ENCODE peak calls at places on chromosomes 2 and 18, in seven cellular contexts. N, C, I, H, Y, O and A are unnamed samples.

GRCh38 chr2:241179894-241180293 is 8.6 kb upstream of the ANO7 start:
- DNase-seq in O (no peak), Y (no peak), I (no peak), H (peak), C (peak), N (no peak), A (no peak)

GRCh38 chr18:46623541-46623940 is 33.5 kb downstream of the LOXHD1 start:
- DNase-seq in I (no peak), O (no peak), N (peak), C (no peak), H (peak), Y (no peak), A (peak)

GRCh38 chr2:231717281-231718180 is 9.2 kb downstream of the PTMA start:
- DNase-seq in C (peak), I (no peak), N (no peak), Y (no peak), H (peak), O (no peak), A (peak)

GRCh38 chr18:41955688-41956087 is 654 bp downstream of the PIK3C3 start:
- DNase-seq in I (no peak), O (no peak), H (no peak), N (peak), C (no peak), Y (no peak), A (peak)

GRCh38 chr2:181876614-181877063 is 14.9 kb upstream of the ITPRID2 start:
- DNase-seq in C (no peak), N (peak), I (no peak), Y (no peak), H (no peak), O (no peak), A (peak)

GRCh38 chr2:221914334-221914733 is 342.2 kb upstream of the EPHA4 start:
- DNase-seq in H (no peak), I (no peak), N (no peak), O (no peak), Y (no peak), C (no peak), A (no peak)

GRCh38 chr2:42196403-42197267 is 27.5 kb downstream of the EML4 start:
- DNase-seq in Y (no peak), I (no peak), H (peak), N (peak), O (peak), C (peak), A (peak)

GRCh38 chr18:47087676-47088075 is 52.3 kb upstream of the ELOA2 start:
- DNase-seq in N (no peak), I (no peak), Y (no peak), C (no peak), O (no peak), H (no peak), A (no peak)

GRCh38 chr2:171272039-171272438 is 111.3 kb upstream of the TLK1 start:
- DNase-seq in Y (peak), N (peak), C (no peak), O (no peak), I (no peak), H (peak), A (peak)

GRCh38 chr2:143558665-143559064 is 429.4 kb downstream of the ARHGAP15 start:
- DNase-seq in O (no peak), N (peak), C (no peak), I (no peak), H (peak), Y (peak), A (peak)

GRCh38 chr2:128793414-128793813 is 474.7 kb upstream of the HS6ST1 start:
- DNase-seq in I (peak), H (no peak), C (no peak), N (no peak), O (no peak), Y (no peak), A (no peak)

GRCh38 chr2:38509322-38509946 is 93.3 kb downstream of the HNRNPLL start:
- DNase-seq in N (peak), I (no peak), O (no peak), C (no peak), Y (peak), H (peak), A (peak)

GRCh38 chr2:234451852-234452625 is 44.8 kb downstream of the ARL4C start:
- DNase-seq in Y (peak), I (no peak), C (no peak), H (peak), O (no peak), N (no peak), A (peak)

GRCh38 chr2:85400023-85400422 is 10.1 kb downstream of the CAPG start:
- DNase-seq in I (no peak), N (no peak), C (no peak), H (no peak), Y (no peak), O (no peak), A (no peak)

GRCh38 chr2:69216535-69217332 is 170.3 kb downstream of the GFPT1 start:
- DNase-seq in N (no peak), H (peak), C (no peak), Y (no peak), I (no peak), O (no peak), A (no peak)

GRCh38 chr2:158783923-158784322 is 11.2 kb upstream of the DAPL1 start:
- DNase-seq in Y (no peak), I (no peak), N (no peak), C (no peak), H (no peak), O (no peak), A (peak)

GRCh38 chr2:204124140-204124750 is 187.7 kb downstream of the ICOS start:
- DNase-seq in I (no peak), H (no peak), O (no peak), N (no peak), C (no peak), Y (no peak), A (no peak)

GRCh38 chr2:153169567-153169966 is 309.0 kb downstream of the RPRM start:
- DNase-seq in H (no peak), C (no peak), N (no peak), O (no peak), Y (no peak), I (no peak), A (no peak)

GRCh38 chr18:40976050-40976449 is 979.0 kb upstream of the PIK3C3 start:
- DNase-seq in I (no peak), H (no peak), C (no peak), N (no peak), Y (no peak), O (no peak), A (no peak)

GRCh38 chr2:240386321-240386720 is 49.1 kb upstream of the GPC1 start:
- DNase-seq in C (no peak), Y (no peak), O (no peak), H (no peak), I (peak), N (no peak), A (no peak)

GRCh38 chr18:48371854-48372598 is 37.2 kb downstream of the ZBTB7C start:
- DNase-seq in C (no peak), Y (no peak), H (no peak), N (no peak), I (no peak), O (no peak), A (no peak)

GRCh38 chr18:70322928-70323327 is 34.1 kb downstream of the SOCS6 start:
- DNase-seq in N (peak), H (peak), O (no peak), Y (no peak), C (no peak), I (no peak), A (peak)

GRCh38 chr2:67656875-67657274 is 259.7 kb downstream of the ETAA1 start:
- DNase-seq in N (no peak), C (no peak), H (no peak), O (no peak), I (no peak), Y (no peak), A (no peak)